ENCODE peak calls at places on chromosomes 1 and 21, in four cellular contexts. J is NCI-H774, S is NCI-H345, L is ACHN. V is an unnamed sample.

GRCh38 chr1:225460737-225461532 is 33.1 kb upstream of the LBR start:
- DNase-seq in J (no peak), S (no peak), L (peak), V (no peak)

GRCh38 chr1:20551945-20552727 is at the start of gene FAM43B:
- DNase-seq in J (no peak), S (no peak), L (peak), V (no peak)

GRCh38 chr1:240719953-240720700 is 108.2 kb upstream of the GREM2 start:
- DNase-seq in J (no peak), S (no peak), L (no peak), V (no peak)

GRCh38 chr1:234262007-234262753 is 111.1 kb upstream of the COA6 start:
- DNase-seq in J (no peak), S (no peak), L (no peak), V (no peak)

GRCh38 chr1:93814795-93815737 is 63.9 kb downstream of the DNTTIP2 start:
- DNase-seq in J (no peak), S (peak), L (no peak), V (no peak)

GRCh38 chr1:248858096-248858890 is 592 bp downstream of the ZNF692 start:
- DNase-seq in J (peak), S (peak), L (peak), V (no peak)

GRCh38 chr1:14997646-14998276 is 155.8 kb upstream of the TMEM51 start:
- DNase-seq in J (no peak), S (no peak), L (peak), V (no peak)

GRCh38 chr21:33261635-33262034 is 4.5 kb upstream of the IL10RB start:
- DNase-seq in J (no peak), S (no peak), L (peak), V (no peak)